ENCODE peak calls at places on chromosomes 1 and 21, in five cellular contexts. One of them, this sample, is unnamed.

GRCh38 chr1:21818661-21819060 is 6.6 kb downstream of the LDLRAD2 start:
- DNase-seq in K562: peak; percentile 82
- DNase-seq in HepG2: peak; percentile 48
- DNase-seq in GM12878: no peak
- DNase-seq in H1: no peak
- DNase-seq in this sample: peak; percentile 81

GRCh38 chr1:164804366-164804765 is 245.4 kb downstream of the PBX1 start:
- DNase-seq in K562: no peak
- DNase-seq in GM12878: no peak
- DNase-seq in H1: no peak
- DNase-seq in HepG2: no peak
- DNase-seq in this sample: no peak

GRCh38 chr1:221874285-221875003 is 132.6 kb upstream of the DUSP10 start:
- DNase-seq in GM12878: no peak
- DNase-seq in HepG2: no peak
- DNase-seq in H1: no peak
- DNase-seq in K562: no peak
- DNase-seq in this sample: no peak

GRCh38 chr1:55368698-55369097 is 153.5 kb upstream of the USP24 start:
- DNase-seq in K562: no peak
- DNase-seq in HepG2: no peak
- DNase-seq in H1: no peak
- DNase-seq in GM12878: no peak
- DNase-seq in this sample: no peak

GRCh38 chr1:94428441-94428840 is 10.3 kb downstream of the ABCD3 start:
- DNase-seq in K562: no peak
- DNase-seq in H1: no peak
- DNase-seq in HepG2: no peak
- DNase-seq in GM12878: no peak
- DNase-seq in this sample: no peak

GRCh38 chr1:85626818-85627217 is 46.3 kb downstream of the CCN1 start:
- DNase-seq in K562: no peak
- DNase-seq in H1: no peak
- DNase-seq in GM12878: no peak
- DNase-seq in HepG2: no peak
- DNase-seq in this sample: no peak

GRCh38 chr1:56866656-56867055 is 12.1 kb downstream of the C8A start:
- DNase-seq in H1: no peak
- DNase-seq in GM12878: no peak
- DNase-seq in K562: no peak
- DNase-seq in HepG2: no peak
- DNase-seq in this sample: no peak

GRCh38 chr21:32819702-32820101 is 48.1 kb upstream of the PAXBP1 start:
- DNase-seq in GM12878: no peak
- DNase-seq in HepG2: no peak
- DNase-seq in H1: no peak
- DNase-seq in K562: no peak
- DNase-seq in this sample: no peak

GRCh38 chr1:86150553-86151055 is 6.0 kb downstream of the COL24A1 start:
- DNase-seq in GM12878: no peak
- DNase-seq in H1: no peak
- DNase-seq in K562: no peak
- DNase-seq in HepG2: no peak
- DNase-seq in this sample: no peak

GRCh38 chr1:230122361-230123279 is 55.6 kb downstream of the GALNT2 start:
- DNase-seq in K562: no peak
- DNase-seq in H1: no peak
- DNase-seq in HepG2: no peak
- DNase-seq in GM12878: no peak
- DNase-seq in this sample: no peak

GRCh38 chr1:186985889-186986491 is 157.2 kb downstream of the PLA2G4A start:
- DNase-seq in GM12878: no peak
- DNase-seq in HepG2: peak; percentile 45
- DNase-seq in H1: no peak
- DNase-seq in K562: peak; percentile 59
- DNase-seq in this sample: peak; percentile 81
- TF ChIP-seq CREB1 in GM12878: no peak
- TF ChIP-seq CREB1 in HepG2: no peak
- TF ChIP-seq CREB1 in H1: no peak
- TF ChIP-seq CREB1 in K562: no peak
- TF ChIP-seq CREB1 in this sample: no peak

DNA sequence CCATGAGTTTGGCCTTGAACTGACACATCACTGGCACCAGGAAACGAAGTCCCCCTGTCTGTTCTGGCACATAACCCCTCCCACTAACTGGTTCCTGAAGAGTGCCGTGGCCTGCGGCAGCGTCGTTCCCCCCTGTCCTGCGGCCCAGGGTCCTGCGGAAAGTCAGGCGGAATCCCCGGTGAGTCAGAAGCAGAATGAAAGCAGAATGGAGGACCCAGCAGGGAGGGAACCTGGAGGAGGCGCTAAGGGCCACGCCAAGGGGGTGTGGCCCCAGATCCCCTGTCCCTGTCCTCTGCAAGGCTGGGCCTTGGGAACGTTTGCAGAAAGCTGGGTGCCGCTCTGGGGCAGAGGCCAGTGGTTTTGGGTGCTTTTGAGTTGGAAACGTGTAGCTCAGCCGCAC is 36.0 kb downstream of the TP73 start:
- DNase-seq in HepG2: no peak
- DNase-seq in K562: peak; percentile 68
- DNase-seq in H1: no peak
- DNase-seq in GM12878: no peak
- DNase-seq in this sample: peak; percentile 62
- H3K27me3 ChIP-seq in HepG2: no peaks in the 10 kb centered on the region
- H3K27me3 ChIP-seq in K562: peaks cover 49% of the 10 kb centered on the region
- H3K27me3 ChIP-seq in H1: peaks cover 3% of the 10 kb centered on the region
- H3K27me3 ChIP-seq in GM12878: no peaks in the 10 kb centered on the region
- H3K27me3 ChIP-seq in this sample: no peaks in the 10 kb centered on the region

GRCh38 chr1:20337581-20337980 is 46.9 kb downstream of the VWA5B1 start:
- DNase-seq in HepG2: no peak
- DNase-seq in K562: no peak
- DNase-seq in H1: no peak
- DNase-seq in GM12878: no peak
- DNase-seq in this sample: no peak
- TF ChIP-seq CREB1 in HepG2: no peak
- TF ChIP-seq CREB1 in K562: no peak
- TF ChIP-seq CREB1 in H1: no peak
- TF ChIP-seq CREB1 in GM12878: no peak
- TF ChIP-seq CREB1 in this sample: no peak

DNA sequence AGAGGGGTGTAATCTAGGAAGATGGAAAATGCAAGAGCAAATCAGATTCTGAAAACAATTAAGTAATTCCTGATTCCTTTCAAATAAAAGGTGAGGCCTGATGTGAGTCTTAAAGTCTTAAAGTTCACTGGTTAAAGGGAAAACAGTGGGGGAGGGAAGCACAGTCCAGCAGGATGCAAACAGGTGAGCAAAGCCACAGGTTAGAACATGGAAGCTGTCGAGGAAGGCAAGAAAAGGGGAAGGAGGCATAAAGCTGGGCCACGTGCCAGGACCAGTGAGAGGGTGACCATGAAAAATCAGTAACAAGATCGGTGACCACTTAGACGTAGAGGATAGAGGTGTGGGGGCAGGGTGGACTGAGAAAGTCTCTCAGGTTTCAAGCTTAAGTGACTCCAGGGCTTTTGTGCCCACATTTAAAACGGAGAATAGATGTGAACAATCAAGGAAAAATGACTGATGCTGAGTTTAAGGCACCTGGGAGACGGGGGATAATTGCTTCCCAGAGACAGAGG is 231.3 kb downstream of the SETD4 start:
- DNase-seq in K562: no peak
- DNase-seq in H1: no peak
- DNase-seq in HepG2: no peak
- DNase-seq in GM12878: no peak
- DNase-seq in this sample: peak; percentile 6
- H3K27me3 ChIP-seq in K562: peaks cover 4% of the 10 kb centered on the region
- H3K27me3 ChIP-seq in H1: no peaks in the 10 kb centered on the region
- H3K27me3 ChIP-seq in HepG2: no peaks in the 10 kb centered on the region
- H3K27me3 ChIP-seq in GM12878: no peaks in the 10 kb centered on the region
- H3K27me3 ChIP-seq in this sample: no peaks in the 10 kb centered on the region

GRCh38 chr1:53681647-53682368 is 57.2 kb downstream of the GLIS1 start:
- DNase-seq in K562: peak; percentile 50
- DNase-seq in HepG2: peak; percentile 41
- DNase-seq in GM12878: no peak
- DNase-seq in H1: peak; percentile 54
- DNase-seq in this sample: peak; percentile 91
- TF ChIP-seq CREB1 in K562: no peak
- TF ChIP-seq CREB1 in HepG2: no peak
- TF ChIP-seq CREB1 in GM12878: no peak
- TF ChIP-seq CREB1 in H1: peak; percentile 19
- TF ChIP-seq CREB1 in this sample: no peak

GRCh38 chr1:107609808-107610207 is 355.2 kb downstream of the VAV3 start:
- DNase-seq in HepG2: no peak
- DNase-seq in GM12878: no peak
- DNase-seq in H1: no peak
- DNase-seq in K562: no peak
- DNase-seq in this sample: no peak
- H3K27me3 ChIP-seq in HepG2: no peaks in the 10 kb centered on the region
- H3K27me3 ChIP-seq in GM12878: no peaks in the 10 kb centered on the region
- H3K27me3 ChIP-seq in H1: no peaks in the 10 kb centered on the region
- H3K27me3 ChIP-seq in K562: no peaks in the 10 kb centered on the region
- H3K27me3 ChIP-seq in this sample: no peaks in the 10 kb centered on the region